ENCODE peak calls at places on chromosomes 6 and 20, in ten cellular contexts. X is right cardiac atrium, U is HEK293T, O is astrocyte, K is anterior cingulate cortex, P is skeletal muscle cell, N is right lobe of liver, M is neuronal stem cell, Y is substantia nigra, J is body of pancreas. E is an unnamed sample.

GRCh38 chr6:139316622-139317317 is 25.0 kb upstream of the TXLNB start:
- DNase-seq in U (no peak), O (no peak), N (no peak), M (no peak), P (no peak), J (no peak), Y (no peak), X (no peak), K (no peak), E (no peak)

GRCh38 chr6:38391909-38392614 is 247.7 kb downstream of the BTBD9 start:
- DNase-seq in K (no peak), J (no peak), P (no peak), M (no peak), N (no peak), X (no peak), Y (no peak), O (peak; percentile 67), U (no peak), E (no peak)

GRCh38 chr6:37783025-37783825 is 36.3 kb upstream of the ZFAND3 start:
- DNase-seq in P (no peak), O (no peak), N (no peak), M (no peak), U (no peak), Y (no peak), K (peak; percentile 35), J (peak; percentile 13), X (peak; percentile 71), E (no peak)

GRCh38 chr6:118725944-118726343 is 74.6 kb upstream of the CEP85L start:
- DNase-seq in K (no peak), U (no peak), M (no peak), P (no peak), J (no peak), X (no peak), N (no peak), O (no peak), Y (no peak), E (no peak)

GRCh38 chr20:64167676-64168075 is 3.4 kb downstream of the MYT1 start:
- DNase-seq in N (no peak), O (no peak), M (no peak), P (no peak), Y (no peak), U (no peak), K (no peak), X (peak; percentile 5), J (no peak), E (no peak)

GRCh38 chr20:24782221-24782620 is 166.8 kb upstream of the CST7 start:
- DNase-seq in K (no peak), N (no peak), Y (no peak), O (no peak), J (peak; percentile 3), P (no peak), M (no peak), X (no peak), U (no peak), E (no peak)

GRCh38 chr20:17704589-17705317 is 5.0 kb downstream of the BANF2 start:
- DNase-seq in X (peak; percentile 6), O (no peak), J (peak; percentile 6), Y (no peak), K (no peak), M (no peak), N (no peak), P (no peak), U (no peak), E (no peak)

GRCh38 chr20:4608861-4609260 is 112.8 kb upstream of the PRND start:
- DNase-seq in N (no peak), X (no peak), J (no peak), U (no peak), Y (no peak), K (no peak), P (no peak), O (no peak), M (no peak), E (no peak)

GRCh38 chr20:62615750-62616251 is 26.5 kb upstream of the SLCO4A1 start:
- DNase-seq in X (peak; percentile 45), N (no peak), Y (no peak), P (no peak), K (no peak), J (no peak), M (no peak), U (no peak), O (no peak), E (no peak)

GRCh38 chr6:100457251-100457990 is 7.3 kb downstream of the SIM1 start:
- DNase-seq in N (no peak), P (no peak), Y (no peak), U (no peak), J (no peak), O (no peak), M (peak; percentile 35), K (no peak), X (peak; percentile 32), E (no peak)

GRCh38 chr20:51327251-51327841 is 215.2 kb downstream of the NFATC2 start:
- DNase-seq in O (peak; percentile 93), Y (no peak), X (no peak), M (no peak), J (no peak), P (peak; percentile 92), N (no peak), K (no peak), U (no peak), E (no peak)

GRCh38 chr20:63978319-63979220 is 872 bp downstream of the SAMD10 start:
- DNase-seq in U (peak; percentile 48), Y (no peak), X (peak; percentile 88), P (no peak), J (peak; percentile 89), O (no peak), M (no peak), K (no peak), N (peak; percentile 92), E (peak; percentile 56)

GRCh38 chr6:166722779-166723178 is 95.7 kb upstream of the RPS6KA2 start:
- DNase-seq in X (no peak), P (no peak), Y (no peak), J (no peak), K (no peak), N (no peak), M (no peak), U (no peak), O (no peak), E (no peak)

GRCh38 chr6:100892116-100892515 is 11.0 kb upstream of the ASCC3 start:
- DNase-seq in P (no peak), Y (no peak), M (no peak), X (no peak), K (no peak), U (no peak), J (no peak), O (no peak), N (no peak), E (no peak)

GRCh38 chr6:53038148-53038547 is 27.1 kb upstream of the FBXO9 start:
- DNase-seq in Y (no peak), U (no peak), K (no peak), M (no peak), N (no peak), P (no peak), X (no peak), J (no peak), O (no peak), E (no peak)

GRCh38 chr6:158086054-158086705 is 81.9 kb downstream of the SERAC1 start:
- DNase-seq in N (no peak), X (no peak), M (no peak), U (no peak), O (peak; percentile 64), Y (no peak), P (peak; percentile 25), K (no peak), J (no peak), E (no peak)

GRCh38 chr6:36818741-36819140 is 20.5 kb downstream of the CPNE5 start:
- DNase-seq in M (no peak), J (no peak), X (no peak), P (no peak), K (no peak), Y (no peak), O (no peak), U (no peak), N (no peak), E (no peak)

GRCh38 chr20:4082406-4083102 is 67.2 kb upstream of the RNF24 start:
- DNase-seq in O (peak; percentile 81), P (no peak), N (peak; percentile 41), M (peak; percentile 33), K (no peak), J (peak; percentile 46), U (no peak), X (peak; percentile 80), Y (no peak), E (no peak)

GRCh38 chr6:53635322-53635721 is 30.2 kb downstream of the KLHL31 start:
- DNase-seq in X (no peak), J (peak; percentile 36), U (no peak), O (no peak), P (no peak), Y (peak; percentile 23), N (peak; percentile 27), M (no peak), K (no peak), E (no peak)